ENCODE peak calls at places on chromosome 13, in four cellular contexts. Y is HepG2; W is mucosa of descending colon; X is activated naive CD8-positive, alpha-beta T cell treated with anti-CD3 and anti-CD28 coated beads, Interleukin-2, amount 10 ng/mL, durations not matched to agents 7 days and 5 days. N is an unnamed sample.
A peak's percentile ranks its signal among the peaks of the same experiment; 100 is the strongest.

GRCh38 chr13:99805361-99805760 is 166.2 kb downstream of the ZIC5 start:
- ATAC-seq in W (no peak), Y (no peak), X (no peak), N (no peak)

GRCh38 chr13:48151766-48152165 is 56.9 kb upstream of the MED4 start:
- ATAC-seq in W (no peak), Y (no peak), X (no peak), N (no peak)

GRCh38 chr13:36163303-36163702 is 32.1 kb upstream of the DCLK1 start:
- ATAC-seq in W (no peak), X (no peak), Y (no peak), N (no peak)

GRCh38 chr13:74243637-74244526 is 109.7 kb upstream of the KLF12 start:
- ATAC-seq in W (peak; percentile 57), X (peak; percentile 78), Y (no peak), N (no peak)

GRCh38 chr13:66845393-66845792 is 384.7 kb downstream of the PCDH9 start:
- ATAC-seq in W (no peak), Y (no peak), X (no peak), N (no peak)

GRCh38 chr13:49584771-49585182 is 581 bp downstream of the RCBTB1 start:
- ATAC-seq in W (peak; percentile 1), X (no peak), Y (peak; percentile 5), N (peak; percentile 1)

GRCh38 chr13:40148742-40149141 is 493.3 kb downstream of the COG6 start:
- ATAC-seq in X (no peak), Y (no peak), W (no peak), N (no peak)

GRCh38 chr13:59633290-59633689 is 530.4 kb downstream of the DIAPH3 start:
- ATAC-seq in X (no peak), W (no peak), Y (no peak), N (peak; percentile 65)

GRCh38 chr13:23554000-23554399 is 16.2 kb upstream of the TNFRSF19 start:
- ATAC-seq in X (no peak), Y (no peak), W (no peak), N (no peak)

GRCh38 chr13:20462533-20462915 is 63.1 kb downstream of the CRYL1 start:
- ATAC-seq in Y (no peak), W (no peak), X (no peak), N (no peak)

GRCh38 chr13:41649659-41650058 is 192.3 kb downstream of the RGCC start:
- ATAC-seq in W (no peak), Y (no peak), X (no peak), N (no peak)

GRCh38 chr13:50646070-50646469 is 197.4 kb downstream of the DLEU7 start:
- ATAC-seq in Y (no peak), W (no peak), X (no peak), N (no peak)

GRCh38 chr13:93298741-93299140 is 72.1 kb downstream of the GPC6 start:
- ATAC-seq in W (no peak), Y (no peak), X (no peak), N (no peak)

GRCh38 chr13:112808377-112809140 is 118.7 kb downstream of the ATP11A start:
- ATAC-seq in Y (peak; percentile 21), W (no peak), X (no peak), N (no peak)

GRCh38 chr13:52599853-52600603 is 42.2 kb upstream of the HNRNPA1L2 start:
- ATAC-seq in Y (peak; percentile 78), X (peak; percentile 71), W (peak; percentile 78), N (peak; percentile 77)

GRCh38 chr13:99075268-99076191 is 97.7 kb upstream of the DOCK9 start:
- ATAC-seq in Y (no peak), W (peak; percentile 66), X (peak; percentile 90), N (no peak)

GRCh38 chr13:98761979-98762616 is 9.6 kb upstream of the SLC15A1 start:
- ATAC-seq in W (peak; percentile 50), X (no peak), Y (peak; percentile 57), N (no peak)

GRCh38 chr13:65378484-65378883 is 1851.7 kb downstream of the PCDH9 start:
- ATAC-seq in W (no peak), Y (no peak), X (no peak), N (no peak)

GRCh38 chr13:89550842-89551422 is 1796.6 kb upstream of the MIR17HG start:
- ATAC-seq in Y (no peak), W (no peak), X (no peak), N (no peak)

GRCh38 chr13:96159731-96160130 is 69.8 kb downstream of the HS6ST3 start:
- ATAC-seq in X (no peak), Y (no peak), W (no peak), N (no peak)

GRCh38 chr13:113140677-113141590 is 17.5 kb upstream of the PROZ start:
- ATAC-seq in X (no peak), Y (no peak), W (no peak), N (no peak)

GRCh38 chr13:36543671-36544070 is 111.4 kb downstream of the CCNA1 start:
- ATAC-seq in Y (no peak), X (no peak), W (no peak), N (no peak)

GRCh38 chr13:50513528-50513863 is 330.0 kb downstream of the DLEU7 start:
- ATAC-seq in Y (no peak), W (peak; percentile 35), X (no peak), N (no peak)

GRCh38 chr13:108227651-108228272 is 9.6 kb downstream of the ABHD13 start:
- ATAC-seq in W (peak; percentile 38), Y (no peak), X (no peak), N (no peak)

GRCh38 chr13:98975822-98976261 is 2.0 kb downstream of the DOCK9 start:
- ATAC-seq in W (peak; percentile 49), X (no peak), Y (no peak), N (no peak)

GRCh38 chr13:106337096-106337495 is 198.4 kb downstream of the EFNB2 start:
- ATAC-seq in Y (no peak), X (no peak), W (no peak), N (no peak)

GRCh38 chr13:108785844-108786243 is 156.4 kb downstream of the MYO16 start:
- ATAC-seq in Y (no peak), W (no peak), X (no peak), N (no peak)

GRCh38 chr13:40433577-40433976 is 232.9 kb downstream of the FOXO1 start:
- ATAC-seq in X (peak; percentile 77), W (peak; percentile 70), Y (no peak), N (no peak)

GRCh38 chr13:113091891-113092775 is 13.5 kb upstream of the F7 start:
- ATAC-seq in Y (no peak), W (no peak), X (no peak), N (no peak)

GRCh38 chr13:112079696-112080095 is 12.7 kb downstream of the SOX1 start:
- ATAC-seq in X (no peak), Y (no peak), W (no peak), N (no peak)

N was measured in gastroesophageal sphincter.